ENCODE peak calls at places on chromosomes 3 and 15, in eight cellular contexts. H is iPS-NIHi11; A is HTR-8/SVneo; D is activated T-helper 1 cell treated with anti-CD3 and anti-CD28 coated beads, Interleukin-12 subunit alpha, Interleukin-12 subunit beta, Interleukin-2, Interleukin-4 antibody, amounts not matched to agents 30 ng/mL and 10 ng/mL and 1 ng/mL, durations not matched to agents 14 hours and 24 hours and 36 hours; Y is GM12892; T is activated effector memory CD4-positive, alpha-beta T cell treated with anti-CD3 and anti-CD28 coated beads, Interleukin-2, amount 50 U/mL, for 16 hours; X is activated T-cell treated with anti-CD3 and anti-CD28 coated beads for 48 hours; N is AG04450. C is an unnamed sample.

GRCh38 chr3:52062499-52062898 is 6.1 kb upstream of the DUSP7 start:
- DNase-seq in Y (no peak), N (peak; percentile 58), X (no peak), D (no peak), T (no peak), A (no peak), H (no peak), C (no peak)

GRCh38 chr3:64224826-64225606 is at the start of gene PRICKLE2:
- DNase-seq in T (no peak), Y (no peak), A (peak; percentile 50), N (peak; percentile 60), H (peak; percentile 67), X (no peak), D (no peak), C (peak; percentile 92)

GRCh38 chr3:119296723-119297122 is 2.5 kb downstream of the ARHGAP31 start:
- DNase-seq in Y (no peak), A (no peak), D (no peak), N (no peak), X (no peak), H (no peak), T (no peak), C (no peak)

GRCh38 chr3:43534676-43535075 is 87.1 kb downstream of the ANO10 start:
- DNase-seq in H (no peak), A (no peak), Y (no peak), D (no peak), X (no peak), N (no peak), T (no peak), C (no peak)

GRCh38 chr3:51997935-51998596 is 2.4 kb upstream of the RPL29 start:
- DNase-seq in N (no peak), X (no peak), A (no peak), D (no peak), Y (no peak), T (no peak), H (no peak), C (no peak)

GRCh38 chr15:41487376-41487775 is 6.3 kb upstream of the ITPKA start:
- DNase-seq in N (no peak), A (no peak), Y (no peak), D (no peak), X (no peak), H (no peak), T (no peak), C (no peak)

GRCh38 chr3:55267206-55267930 is 219.7 kb downstream of the WNT5A start:
- DNase-seq in X (no peak), A (no peak), T (no peak), D (no peak), N (no peak), H (no peak), Y (no peak), C (no peak)

GRCh38 chr3:12959838-12960378 is 113.3 kb downstream of the IQSEC1 start:
- DNase-seq in X (no peak), A (no peak), Y (no peak), T (no peak), N (no peak), D (no peak), H (no peak), C (no peak)

GRCh38 chr15:85329561-85330421 is 50.6 kb upstream of the AKAP13 start:
- DNase-seq in Y (peak; percentile 33), X (no peak), N (no peak), T (no peak), D (peak; percentile 44), A (no peak), H (no peak), C (peak; percentile 46)

GRCh38 chr15:68791431-68792283 is 29.0 kb downstream of the ANP32A start:
- DNase-seq in A (no peak), X (peak; percentile 31), D (peak; percentile 69), T (peak; percentile 77), H (peak; percentile 45), Y (peak; percentile 48), N (no peak), C (no peak)

GRCh38 chr3:28544831-28545230 is 196.2 kb upstream of the AZI2 start:
- DNase-seq in X (no peak), Y (no peak), H (no peak), A (no peak), D (no peak), N (no peak), T (no peak), C (no peak)

GRCh38 chr3:111728566-111728935 is 130.5 kb upstream of the PHLDB2 start:
- DNase-seq in H (no peak), T (no peak), D (no peak), N (no peak), A (no peak), X (no peak), Y (no peak), C (no peak)

GRCh38 chr3:119237299-119237698 is 3.4 kb downstream of the B4GALT4 start:
- DNase-seq in T (no peak), X (no peak), D (no peak), N (no peak), H (no peak), Y (no peak), A (no peak), C (no peak)

GRCh38 chr3:79052054-79052681 is 715.6 kb downstream of the ROBO1 start:
- DNase-seq in Y (no peak), T (no peak), N (no peak), D (no peak), H (no peak), X (no peak), A (no peak), C (no peak)

GRCh38 chr3:115772951-115773350 is 149.6 kb downstream of the GAP43 start:
- DNase-seq in Y (no peak), H (no peak), D (no peak), N (no peak), X (no peak), T (no peak), A (no peak), C (no peak)

GRCh38 chr3:70824785-70825184 is 512.3 kb upstream of the MDFIC2 start:
- DNase-seq in X (no peak), T (no peak), Y (no peak), H (peak; percentile 24), D (no peak), N (peak; percentile 53), A (peak; percentile 71), C (no peak)

GRCh38 chr3:14141602-14142315 is 16.9 kb downstream of the TMEM43 start:
- DNase-seq in Y (no peak), T (peak; percentile 64), A (no peak), N (no peak), D (no peak), H (no peak), X (no peak), C (no peak)

GRCh38 chr15:88015228-88015860 is 241.2 kb downstream of the NTRK3 start:
- DNase-seq in T (no peak), X (no peak), Y (no peak), D (no peak), H (peak; percentile 37), A (no peak), N (no peak), C (no peak)

GRCh38 chr15:64635486-64635815 is 139.9 kb downstream of the RBPMS2 start:
- DNase-seq in X (no peak), Y (no peak), N (peak; percentile 42), A (no peak), T (no peak), D (no peak), H (no peak), C (no peak)

GRCh38 chr3:111936967-111937366 is 41.9 kb upstream of the ABHD10 start:
- DNase-seq in H (no peak), A (no peak), T (no peak), D (no peak), Y (no peak), X (no peak), N (no peak), C (no peak)

GRCh38 chr3:134406331-134407246 is 32.3 kb upstream of the AMOTL2 start:
- DNase-seq in X (no peak), Y (no peak), T (no peak), N (no peak), D (no peak), A (no peak), H (peak; percentile 64), C (peak; percentile 89)

GRCh38 chr15:73686781-73687256 is 2.6 kb downstream of the CD276 start:
- DNase-seq in D (no peak), T (no peak), A (peak; percentile 78), H (no peak), N (peak; percentile 65), Y (no peak), X (no peak), C (no peak)

GRCh38 chr3:164208846-164209245 is 869.5 kb downstream of the SI start:
- DNase-seq in X (no peak), H (no peak), Y (no peak), D (no peak), N (no peak), T (no peak), A (no peak), C (no peak)